ENCODE peak calls at places on chromosomes 7 and 10, in four cellular contexts. R is A549, O is kidney epithelial cell, L is MG63. I is an unnamed sample.

GRCh38 chr10:60869916-60870728 is 73.9 kb downstream of the RHOBTB1 start:
- DNase-seq in O (no peak), R (no peak), L (no peak), I (no peak)

GRCh38 chr7:51927738-51928137 is 611.1 kb upstream of the COBL start:
- DNase-seq in L (no peak), R (no peak), O (no peak), I (no peak)

GRCh38 chr7:98078197-98078870 is 28.3 kb upstream of the LMTK2 start:
- DNase-seq in L (no peak), O (no peak), R (no peak), I (no peak)

GRCh38 chr10:80794996-80795395 is 257.3 kb downstream of the SH2D4B start:
- DNase-seq in L (no peak), R (no peak), O (no peak), I (no peak)

GRCh38 chr10:33150146-33150545 is 184.3 kb downstream of the NRP1 start:
- DNase-seq in L (no peak), R (no peak), O (no peak), I (no peak)

GRCh38 chr7:50822110-50822509 is 39.4 kb upstream of the GRB10 start:
- DNase-seq in O (no peak), R (peak; percentile 41), L (no peak), I (no peak)

GRCh38 chr7:22948770-22949169 is 65.2 kb downstream of the HYCC1 start:
- DNase-seq in R (no peak), L (no peak), O (no peak), I (no peak)

GRCh38 chr10:29858352-29859267 is 200.8 kb downstream of the JCAD start:
- DNase-seq in R (peak; percentile 75), O (peak; percentile 81), L (peak; percentile 79), I (no peak)

GRCh38 chr7:80231719-80232118 is 97.1 kb downstream of the GNAI1 start:
- DNase-seq in R (peak; percentile 13), O (no peak), L (no peak), I (no peak)

GRCh38 chr7:20350518-20350951 is 19.8 kb downstream of the ITGB8 start:
- DNase-seq in R (no peak), O (no peak), L (no peak), I (no peak)

GRCh38 chr10:126166797-126167196 is 221.5 kb downstream of the ADAM12 start:
- DNase-seq in O (no peak), L (no peak), R (no peak), I (no peak)

GRCh38 chr7:25735674-25736242 is 416.2 kb upstream of the NFE2L3 start:
- DNase-seq in O (no peak), R (no peak), L (no peak), I (no peak)

GRCh38 chr7:130292682-130293257 is at the start of gene CPA4:
- DNase-seq in O (peak; percentile 89), R (peak; percentile 84), L (peak; percentile 88), I (no peak)

GRCh38 chr7:42734568-42734967 is 177.3 kb downstream of the C7orf25 start:
- DNase-seq in L (no peak), R (no peak), O (no peak), I (no peak)

GRCh38 chr10:91206427-91206826 is 14.0 kb upstream of the PCGF5 start:
- DNase-seq in L (no peak), R (no peak), O (no peak), I (peak; percentile 27)

GRCh38 chr7:2861509-2861908 is 17.4 kb upstream of the GNA12 start:
- DNase-seq in R (no peak), L (no peak), O (no peak), I (no peak)

GRCh38 chr10:33412261-33413092 is 78.0 kb upstream of the NRP1 start:
- DNase-seq in L (peak; percentile 85), O (peak; percentile 69), R (no peak), I (no peak)

GRCh38 chr7:79658304-79658703 is 204.8 kb upstream of the MAGI2 start:
- DNase-seq in R (no peak), L (no peak), O (no peak), I (no peak)

GRCh38 chr7:107233981-107234380 is 65.2 kb downstream of the HBP1 start:
- DNase-seq in R (no peak), O (no peak), L (no peak), I (no peak)

GRCh38 chr10:63722537-63722936 is 201.3 kb downstream of the REEP3 start:
- DNase-seq in O (no peak), L (no peak), R (no peak), I (no peak)

GRCh38 chr7:67738958-67739357 is 742.3 kb downstream of the TYW1 start:
- DNase-seq in L (peak; percentile 8), O (no peak), R (peak; percentile 11), I (no peak)

GRCh38 chr7:101235050-101235449 is 2.6 kb downstream of the CLDN15 start:
- DNase-seq in R (peak; percentile 36), L (no peak), O (no peak), I (no peak)

GRCh38 chr10:78907458-78908211 is 161.1 kb upstream of the ZMIZ1 start:
- DNase-seq in R (no peak), L (no peak), O (no peak), I (no peak)

GRCh38 chr7:149828357-149829309 is 9.5 kb upstream of the ZNF862 start:
- DNase-seq in R (no peak), O (no peak), L (no peak), I (no peak)

GRCh38 chr10:3570855-3571266 is 214.1 kb downstream of the KLF6 start:
- DNase-seq in L (peak; percentile 5), O (no peak), R (no peak), I (no peak)

GRCh38 chr7:46955526-46955925 is 626.4 kb downstream of the TNS3 start:
- DNase-seq in R (no peak), L (no peak), O (no peak), I (no peak)

GRCh38 chr10:49831352-49832040 is 69.4 kb upstream of the OGDHL start:
- DNase-seq in O (peak; percentile 67), L (no peak), R (no peak), I (no peak)

GRCh38 chr7:94397721-94398120 is 3.0 kb downstream of the COL1A2 start:
- DNase-seq in L (no peak), O (no peak), R (no peak), I (no peak)

DNA sequence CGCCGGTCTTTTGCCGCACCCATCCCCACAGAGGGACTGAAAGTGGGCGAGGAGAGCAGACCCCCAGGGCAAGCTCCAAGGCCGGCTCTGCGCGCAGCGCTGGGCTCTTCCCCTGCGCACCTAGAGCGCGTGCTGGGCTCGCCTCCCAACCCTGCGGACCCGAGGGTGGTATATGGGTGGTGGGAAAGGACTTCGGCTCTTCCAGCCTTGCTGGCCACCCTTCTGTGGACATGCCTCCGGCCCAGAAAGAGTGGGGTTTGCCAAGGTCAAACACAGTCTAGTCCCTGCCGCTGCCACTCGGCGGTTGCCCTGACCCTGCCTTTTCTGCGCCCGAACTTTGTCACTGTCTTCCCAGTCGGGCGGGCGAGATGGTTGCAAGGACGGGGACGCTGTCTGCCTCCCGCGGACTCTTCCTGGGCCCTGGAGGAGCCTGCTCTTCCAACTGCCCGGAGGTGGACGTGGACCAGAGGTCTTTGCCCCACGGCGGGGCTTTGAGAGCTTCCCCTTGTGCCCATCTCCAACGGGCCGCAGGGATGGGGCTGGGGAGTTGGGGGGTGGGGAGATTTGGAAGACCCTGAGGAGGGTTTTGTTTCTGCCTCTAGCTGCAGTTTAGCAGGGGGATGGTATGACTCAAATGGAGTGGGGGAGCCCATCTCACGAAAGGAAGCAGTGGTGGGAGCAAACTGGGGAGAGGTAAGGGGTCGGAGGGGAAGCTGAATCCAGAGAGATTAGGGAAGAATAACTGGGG is 1.5 kb downstream of the ADCY1 start:
- DNase-seq in R (no peak), L (no peak), O (no peak), I (no peak)
- H3K4me3 ChIP-seq in R (peak overlapping the region; percentile 48), L (no peak overlapping the region), O (no peak overlapping the region), I (no peak overlapping the region)

GRCh38 chr10:19862811-19863515 is 46.7 kb downstream of the PLXDC2 start:
- DNase-seq in O (no peak), R (no peak), L (no peak), I (no peak)
- H3K4me3 ChIP-seq in O (no peak overlapping the region), R (no peak overlapping the region), L (no peak overlapping the region), I (no peak overlapping the region)

GRCh38 chr10:22228167-22228938 is 10.5 kb upstream of the EBLN1 start:
- DNase-seq in R (no peak), L (no peak), O (no peak), I (no peak)

GRCh38 chr10:22230331-22230833 is 12.6 kb upstream of the EBLN1 start:
- DNase-seq in O (no peak), L (no peak), R (peak; percentile 73), I (peak; percentile 89)

GRCh38 chr10:22229756-22230330 is 12.0 kb upstream of the EBLN1 start:
- DNase-seq in R (no peak), L (no peak), O (no peak), I (no peak)

GRCh38 chr10:22228943-22229755 is 11.3 kb upstream of the EBLN1 start:
- DNase-seq in L (peak; percentile 85), O (peak; percentile 49), R (peak; percentile 94), I (peak; percentile 87)

GRCh38 chr10:22231260-22231659 is 13.4 kb upstream of the EBLN1 start:
- DNase-seq in O (no peak), R (no peak), L (no peak), I (no peak)
- H3K4me3 ChIP-seq in O (no peak overlapping the region), R (no peak overlapping the region), L (peak overlapping the region; percentile 59), I (no peak overlapping the region)

DNA sequence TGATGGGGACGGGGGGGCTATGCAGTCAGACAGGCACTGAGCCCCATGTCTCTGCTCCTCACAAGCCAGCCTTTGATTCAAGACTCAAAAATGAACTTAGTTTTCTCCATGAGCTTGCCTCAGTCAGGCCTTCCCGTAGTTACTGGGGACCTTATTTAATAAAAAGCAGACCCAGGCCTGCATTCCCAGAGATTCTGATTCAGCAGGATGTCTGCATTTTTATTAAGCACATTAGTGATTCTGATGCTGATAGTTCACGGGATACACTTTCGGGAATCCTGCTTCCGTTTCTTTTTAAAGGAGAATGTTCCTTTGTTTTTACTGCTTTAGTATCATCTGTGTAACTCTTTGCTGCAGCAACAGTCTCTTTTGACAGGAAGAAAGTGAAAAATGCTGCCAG is 28.3 kb upstream of the PLPP4 start:
- DNase-seq in R (no peak), L (no peak), O (no peak), I (no peak)
- H3K4me3 ChIP-seq in R (no peak overlapping the region), L (no peak overlapping the region), O (no peak overlapping the region), I (no peak overlapping the region)

GRCh38 chr10:102068216-102068615 is 3.1 kb downstream of the HPS6 start:
- DNase-seq in O (no peak), L (peak; percentile 13), R (peak; percentile 29), I (no peak)

GRCh38 chr10:102069066-102069465 is 3.9 kb downstream of the HPS6 start:
- DNase-seq in O (no peak), L (no peak), R (no peak), I (no peak)

GRCh38 chr10:102066421-102067068 is 1.4 kb downstream of the HPS6 start:
- DNase-seq in R (no peak), O (no peak), L (no peak), I (no peak)

GRCh38 chr10:102065561-102066420 is 642 bp downstream of the HPS6 start:
- DNase-seq in R (peak; percentile 48), O (no peak), L (peak; percentile 46), I (no peak)

GRCh38 chr10:102067091-102067916 is 2.2 kb downstream of the HPS6 start:
- DNase-seq in L (no peak), O (no peak), R (no peak), I (no peak)
- H3K4me3 ChIP-seq in L (no peak overlapping the region), O (no peak overlapping the region), R (no peak overlapping the region), I (no peak overlapping the region)

GRCh38 chr7:27152816-27153486 is 568 bp upstream of the HOXA3 start:
- DNase-seq in R (no peak), L (no peak), O (no peak), I (no peak)
- H3K4me3 ChIP-seq in R (no peak overlapping the region), L (peak overlapping the region; percentile 53), O (peak overlapping the region; percentile 71), I (no peak overlapping the region)